ENCODE peak calls at places on chromosomes 1 and 21, in five cellular contexts. F is stimulated activated CD8-positive, alpha-beta memory T cell treated with anti-CD3 and anti-CD28 coated beads, Interleukin-12 subunit alpha, Interleukin-12 subunit beta, amount 100 ng/mL, for 1 hour; S is RCC 7860; W is cerebellar cortex; T is GF-D8. H is an unnamed sample.

GRCh38 chr1:1756661-1757421 is 21.4 kb downstream of the NADK start:
- DNase-seq in F (no peak), T (no peak), W (no peak), S (no peak), H (peak; percentile 64)

GRCh38 chr1:66730462-66730861 is 21.8 kb upstream of the DYNLT5 start:
- DNase-seq in W (no peak), S (no peak), F (no peak), T (no peak), H (no peak)

GRCh38 chr21:45257673-45258341 is 29.9 kb downstream of the POFUT2 start:
- DNase-seq in T (no peak), S (no peak), F (no peak), W (no peak), H (no peak)

GRCh38 chr1:170321113-170321512 is 175.4 kb downstream of the NTMT2 start:
- DNase-seq in T (no peak), F (no peak), W (no peak), S (no peak), H (no peak)

GRCh38 chr21:45917241-45917640 is 64.3 kb upstream of the COL6A1 start:
- DNase-seq in F (no peak), S (no peak), W (no peak), T (no peak), H (no peak)

GRCh38 chr1:88877382-88877825 is 14.0 kb downstream of the GTF2B start:
- DNase-seq in S (peak; percentile 35), F (no peak), W (peak; percentile 50), T (no peak), H (no peak)

GRCh38 chr21:44920694-44921604 is at the start of gene ITGB2:
- DNase-seq in S (no peak), F (no peak), T (peak; percentile 93), W (no peak), H (peak; percentile 92)

GRCh38 chr1:117112063-117112462 is 9.5 kb downstream of the TRIM45 start:
- DNase-seq in F (no peak), T (no peak), S (no peak), W (no peak), H (no peak)

GRCh38 chr1:228288536-228289238 is 80.8 kb downstream of the OBSCN start:
- DNase-seq in F (no peak), S (no peak), T (no peak), W (no peak), H (peak; percentile 34)

GRCh38 chr1:1117469-1117831 is 1.6 kb upstream of the C1orf159 start:
- DNase-seq in F (no peak), W (no peak), T (no peak), S (no peak), H (no peak)

GRCh38 chr1:160821627-160822026 is 25.7 kb downstream of the LY9 start:
- DNase-seq in F (no peak), W (no peak), T (no peak), S (no peak), H (no peak)

GRCh38 chr1:167789501-167789900 is 67.7 kb downstream of the MPZL1 start:
- DNase-seq in F (no peak), S (no peak), T (no peak), W (no peak), H (no peak)

GRCh38 chr1:93661829-93662474 is 19.7 kb downstream of the BCAR3 start:
- DNase-seq in S (peak; percentile 81), W (no peak), T (no peak), F (no peak), H (no peak)

GRCh38 chr1:154157520-154158306 is 2.8 kb upstream of the NUP210L start:
- DNase-seq in T (peak; percentile 97), F (peak; percentile 62), S (no peak), W (no peak), H (no peak)

H was measured in Right ventricle myocardium inferior.